ENCODE peak calls at places on chromosomes 4 and X, in six cellular contexts. G is CD4-positive, CD25-positive, alpha-beta regulatory T cell; A is Calu3; N is upper lobe of left lung; X is NCI-H748 treated with DMSO at 0.1 percent for 48 hours; E is CD8-positive, alpha-beta T cell. H is an unnamed sample.

GRCh38 chr4:7005571-7005970 is 37.6 kb upstream of the TADA2B start:
- DNase-seq in G (no peak), A (no peak), N (no peak), X (no peak), E (no peak), H (no peak)

GRCh38 chrX:10111364-10112148 is 45.2 kb upstream of the CLCN4 start:
- DNase-seq in G (peak), A (no peak), N (no peak), X (no peak), E (peak), H (no peak)

GRCh38 chr4:74608151-74608949 is 163.4 kb downstream of the AREG start:
- DNase-seq in G (no peak), A (no peak), N (no peak), X (no peak), E (no peak), H (no peak)

GRCh38 chr4:142383800-142384470 is 462.2 kb downstream of the INPP4B start:
- DNase-seq in G (no peak), A (no peak), N (no peak), X (no peak), E (no peak), H (no peak)

GRCh38 chr4:30757357-30757756 is 37.2 kb downstream of the PCDH7 start:
- DNase-seq in G (no peak), A (peak), N (no peak), X (no peak), E (no peak), H (no peak)

GRCh38 chr4:91064157-91064853 is 937.1 kb downstream of the CCSER1 start:
- DNase-seq in G (no peak), A (peak), N (no peak), X (peak), E (no peak), H (peak)

GRCh38 chr4:161585011-161585410 is 578.8 kb downstream of the FSTL5 start:
- DNase-seq in G (no peak), A (no peak), N (no peak), X (no peak), E (no peak), H (no peak)

GRCh38 chr4:48949086-48949485 is 37.0 kb upstream of the CWH43 start:
- DNase-seq in G (no peak), A (no peak), N (no peak), X (no peak), E (no peak), H (no peak)

GRCh38 chrX:69014200-69014599 is 151.1 kb downstream of the PJA1 start:
- DNase-seq in G (no peak), A (no peak), N (no peak), X (no peak), E (no peak), H (peak)

GRCh38 chrX:123562342-123563146 is 170.3 kb downstream of the THOC2 start:
- DNase-seq in G (no peak), A (no peak), N (no peak), X (no peak), E (no peak), H (no peak)

GRCh38 chrX:109266034-109266433 is 215.9 kb downstream of the GUCY2F start:
- DNase-seq in G (no peak), A (no peak), N (no peak), X (no peak), E (no peak), H (no peak)

GRCh38 chrX:57447856-57448255 is 144.0 kb upstream of the ZXDB start:
- DNase-seq in G (no peak), A (no peak), N (no peak), X (no peak), E (no peak), H (no peak)

GRCh38 chr4:141102367-141102766 is 30.9 kb downstream of the RNF150 start:
- DNase-seq in G (no peak), A (no peak), N (no peak), X (no peak), E (no peak), H (no peak)

GRCh38 chr4:141417387-141417786 is 196.7 kb downstream of the ZNF330 start:
- DNase-seq in G (no peak), A (no peak), N (no peak), X (no peak), E (no peak), H (no peak)

GRCh38 chrX:151488677-151489076 is 74.8 kb upstream of the PASD1 start:
- DNase-seq in G (peak), A (peak), N (no peak), X (no peak), E (peak), H (no peak)

GRCh38 chr4:113893546-113893945 is 85.9 kb downstream of the ARSJ start:
- DNase-seq in G (peak), A (no peak), N (no peak), X (no peak), E (no peak), H (no peak)

GRCh38 chrX:9786839-9787635 is 808 bp downstream of the SHROOM2 start:
- DNase-seq in G (no peak), A (peak), N (no peak), X (no peak), E (no peak), H (no peak)

GRCh38 chr4:168614316-168615057 is 117.6 kb downstream of the PALLD start:
- DNase-seq in G (no peak), A (no peak), N (no peak), X (no peak), E (no peak), H (no peak)

GRCh38 chr4:182643801-182644311 is 273.3 kb downstream of the DCTD start:
- DNase-seq in G (no peak), A (no peak), N (no peak), X (no peak), E (no peak), H (no peak)